ENCODE peak calls at places on chromosomes 6 and 20, in seven cellular contexts. N, J, K, F, E, H and M are unnamed samples.

GRCh38 chr6:31878222-31878621 is 575 bp downstream of the SLC44A4 start:
- DNase-seq in J (no peak), N (no peak), F (no peak), K (no peak), E (peak; percentile 6), H (no peak), M (no peak)

GRCh38 chr6:111642463-111643158 is 36.9 kb upstream of the TRAF3IP2 start:
- DNase-seq in H (peak; percentile 21), E (peak; percentile 66), F (peak; percentile 83), J (peak; percentile 73), K (peak; percentile 80), N (peak; percentile 70), M (peak; percentile 67)

GRCh38 chr20:57381596-57382503 is 9.3 kb upstream of the RBM38 start:
- DNase-seq in H (no peak), E (peak; percentile 84), N (peak; percentile 39), K (peak; percentile 71), J (peak; percentile 86), F (peak; percentile 83), M (peak; percentile 68)

GRCh38 chr6:12476484-12476883 is 186.3 kb downstream of the EDN1 start:
- DNase-seq in F (no peak), K (no peak), N (no peak), J (no peak), E (no peak), H (no peak), M (no peak)

GRCh38 chr6:143097224-143097795 is 36.6 kb downstream of the AIG1 start:
- DNase-seq in N (no peak), E (no peak), J (no peak), F (no peak), H (no peak), K (no peak), M (no peak)

GRCh38 chr20:59640267-59640666 is 35.9 kb downstream of the PHACTR3 start:
- DNase-seq in F (no peak), E (no peak), N (no peak), K (no peak), J (no peak), H (no peak), M (no peak)

GRCh38 chr6:79421001-79421411 is 116.2 kb downstream of the LCA5 start:
- DNase-seq in H (no peak), F (no peak), K (no peak), J (no peak), E (no peak), N (no peak), M (no peak)

GRCh38 chr6:163790296-163790840 is 375.9 kb downstream of the QKI start:
- DNase-seq in F (no peak), E (no peak), K (no peak), H (no peak), N (no peak), J (no peak), M (no peak)

GRCh38 chr6:33168624-33169023 is 23.6 kb downstream of the COL11A2 start:
- DNase-seq in N (no peak), J (no peak), H (no peak), K (no peak), F (no peak), E (no peak), M (no peak)

GRCh38 chr6:108587258-108588059 is 26.7 kb downstream of the FOXO3 start:
- DNase-seq in F (no peak), E (no peak), H (no peak), N (no peak), K (peak; percentile 75), J (peak; percentile 46), M (no peak)

GRCh38 chr6:148251286-148251685 is 91.4 kb upstream of the SASH1 start:
- DNase-seq in F (peak; percentile 54), H (no peak), J (peak; percentile 29), N (no peak), K (peak; percentile 37), E (no peak), M (no peak)

GRCh38 chr6:39076086-39076992 is 27.8 kb downstream of the GLP1R start:
- DNase-seq in F (no peak), N (no peak), J (no peak), K (no peak), H (no peak), E (no peak), M (no peak)

GRCh38 chr6:32637219-32637880 is at the start of gene HLA-DQA1:
- DNase-seq in E (no peak), J (no peak), K (no peak), F (no peak), H (peak; percentile 91), N (no peak), M (no peak)

GRCh38 chr6:96792791-96793190 is 44.5 kb downstream of the GPR63 start:
- DNase-seq in H (no peak), N (no peak), J (peak; percentile 12), K (no peak), F (no peak), E (no peak), M (no peak)

GRCh38 chr6:14693301-14694192 is 552.3 kb upstream of the JARID2 start:
- DNase-seq in H (no peak), K (no peak), E (peak; percentile 16), F (peak; percentile 42), J (peak; percentile 64), N (no peak), M (no peak)

GRCh38 chr6:39865011-39865888 is 69.0 kb downstream of the MOCS1 start:
- DNase-seq in J (peak; percentile 84), H (no peak), N (peak; percentile 50), E (peak; percentile 65), K (peak; percentile 74), F (peak; percentile 97), M (peak; percentile 7)

GRCh38 chr20:56274156-56274555 is 25.6 kb downstream of the MC3R start:
- DNase-seq in F (no peak), H (no peak), N (no peak), J (no peak), E (no peak), K (no peak), M (no peak)

GRCh38 chr6:6494677-6495076 is 93.8 kb upstream of the LY86 start:
- DNase-seq in H (peak; percentile 45), J (peak; percentile 62), F (peak; percentile 89), N (peak; percentile 49), K (peak; percentile 23), E (peak; percentile 15), M (peak; percentile 8)

GRCh38 chr20:354298-354977 is 7.5 kb downstream of the NRSN2 start:
- DNase-seq in N (peak; percentile 59), H (no peak), F (peak; percentile 91), J (peak; percentile 87), K (peak; percentile 87), E (peak; percentile 90), M (no peak)

GRCh38 chr20:6164421-6165341 is 41.9 kb upstream of the FERMT1 start:
- DNase-seq in E (no peak), F (no peak), J (no peak), N (peak; percentile 15), H (no peak), K (no peak), M (no peak)
- TF ChIP-seq REST in E (no peak), F (no peak), J (no peak), N (no peak), H (no peak), K (no peak), M (no peak)

DNA sequence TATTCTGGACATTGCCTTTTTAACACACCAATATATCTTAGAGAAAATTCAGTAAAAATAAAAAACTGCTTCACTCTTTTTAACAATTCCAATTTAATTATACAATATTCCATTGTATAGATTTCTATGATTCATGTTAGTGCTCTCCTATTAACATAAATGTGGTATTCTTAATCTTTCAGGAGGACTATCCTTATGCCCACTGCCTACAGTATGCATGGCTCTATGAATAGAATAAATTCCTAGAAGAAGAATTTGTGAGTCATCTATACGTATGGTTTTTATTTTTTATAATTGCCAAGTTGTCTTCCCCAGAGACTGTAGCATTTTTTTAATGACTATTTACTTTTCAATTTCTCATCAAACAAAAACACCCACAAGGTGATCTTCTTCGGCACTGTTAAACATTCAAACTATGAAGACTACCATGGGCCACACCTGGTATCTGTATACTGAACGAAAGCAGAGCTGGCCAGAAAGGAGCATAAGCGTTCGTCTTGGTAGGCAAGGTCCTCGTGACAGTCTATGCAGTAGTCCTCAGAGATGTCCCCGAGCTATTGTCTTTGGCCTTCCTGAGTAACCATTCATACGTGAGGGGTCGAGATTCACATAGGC is 74.6 kb downstream of the KIF16B start:
- DNase-seq in H (no peak), E (no peak), K (no peak), N (no peak), J (no peak), F (no peak), M (no peak)
- H3K36me3 ChIP-seq in H (no peaks in the 10 kb centered on the region), E (peaks cover 11% of the 10 kb centered on the region), K (peaks cover 3% of the 10 kb centered on the region), N (no peaks in the 10 kb centered on the region), J (peaks cover 2% of the 10 kb centered on the region), F (no peaks in the 10 kb centered on the region), M (no peaks in the 10 kb centered on the region)

GRCh38 chr20:50136822-50137599 is 16.5 kb downstream of the PEDS1 start:
- DNase-seq in K (no peak), F (no peak), H (no peak), N (no peak), J (no peak), E (no peak), M (no peak)

GRCh38 chr20:50141018-50141675 is 12.4 kb downstream of the PEDS1 start:
- DNase-seq in H (no peak), J (no peak), N (no peak), E (no peak), F (no peak), K (no peak), M (no peak)

GRCh38 chr20:50138120-50138478 is 15.4 kb downstream of the PEDS1 start:
- DNase-seq in N (no peak), J (no peak), H (no peak), F (no peak), E (no peak), K (no peak), M (no peak)

GRCh38 chr20:50140339-50140859 is 13.1 kb downstream of the PEDS1 start:
- DNase-seq in N (no peak), K (no peak), H (no peak), J (no peak), F (no peak), E (no peak), M (no peak)

DNA sequence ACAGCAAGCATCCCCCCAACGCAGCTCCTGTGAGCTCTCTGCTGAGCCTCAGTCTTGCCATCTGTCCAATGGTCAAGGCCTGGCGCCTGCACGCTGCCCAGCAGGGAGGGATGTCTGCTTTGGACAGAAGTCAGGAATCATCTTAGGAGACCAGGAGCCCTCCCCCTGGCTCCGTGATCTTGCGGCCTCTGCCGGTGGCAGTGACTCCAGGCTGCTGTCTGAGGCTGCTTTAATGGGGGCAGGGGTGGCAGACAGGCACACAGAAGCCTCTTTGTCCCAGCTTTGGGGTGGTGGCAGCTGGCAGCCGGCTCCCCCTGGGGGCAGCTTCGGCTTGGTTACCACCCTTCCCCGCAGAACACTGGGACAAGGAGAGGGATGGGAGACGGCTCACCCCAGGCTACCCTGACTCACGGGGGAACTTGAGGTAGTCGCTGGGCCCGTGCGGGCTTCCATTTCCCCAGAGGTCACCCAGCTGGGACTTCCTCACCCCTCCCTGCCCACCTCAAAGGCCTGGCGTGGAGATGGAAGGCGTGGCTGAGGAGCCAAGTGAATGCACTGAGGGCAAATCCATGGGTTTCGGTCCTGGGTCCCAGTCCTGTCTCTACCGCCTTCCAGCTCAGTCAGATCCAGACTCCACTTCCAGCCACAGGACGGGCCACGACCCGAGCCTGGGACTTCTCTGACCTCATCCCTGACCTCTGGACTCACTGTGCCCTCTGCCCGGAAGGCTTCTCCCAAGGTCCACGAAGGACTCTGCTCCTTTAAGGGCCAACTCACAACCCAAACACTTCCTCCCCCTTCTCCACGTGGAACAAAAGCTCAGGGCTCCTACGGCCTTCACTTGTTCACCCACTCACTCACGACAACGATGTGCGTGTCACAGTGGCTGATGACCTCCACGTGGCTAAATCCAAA is 14.8 kb downstream of the PEDS1 start:
- DNase-seq in F (peak; percentile 41), H (no peak), E (no peak), J (no peak), N (no peak), K (peak; percentile 73), M (no peak)
- TF ChIP-seq REST in F (no peak), H (no peak), E (no peak), J (no peak), N (no peak), K (no peak), M (no peak)

GRCh38 chr6:166335378-166336366 is 6.7 kb downstream of the SFT2D1 start:
- DNase-seq in J (no peak), N (no peak), H (peak; percentile 71), F (no peak), E (no peak), K (no peak), M (no peak)
- H3K36me3 ChIP-seq in J (peaks cover 64% of the 10 kb centered on the region), N (peaks cover 21% of the 10 kb centered on the region), H (peaks cover 23% of the 10 kb centered on the region), F (no peaks in the 10 kb centered on the region), E (peaks cover 24% of the 10 kb centered on the region), K (peaks cover 17% of the 10 kb centered on the region), M (no peaks in the 10 kb centered on the region)